ENCODE peak calls at places on chromosomes 16 and 17, in six cellular contexts. E is H9, X is neuronal stem cell, O is H1, S is IMR-90, K is mesenchymal stem cell. G is an unnamed sample.

GRCh38 chr17:65633988-65634387 is 72.5 kb upstream of the AXIN2 start:
- DNase-seq in E (no peak), X (no peak), O (no peak), S (no peak), K (no peak), G (no peak)

GRCh38 chr17:53122966-53123365 is 699.8 kb upstream of the KIF2B start:
- DNase-seq in E (no peak), X (no peak), O (no peak), S (no peak), K (no peak), G (no peak)

GRCh38 chr17:50128441-50129302 is 1.3 kb downstream of the SAMD14 start:
- DNase-seq in E (peak), X (no peak), O (no peak), S (peak), K (peak), G (no peak)

GRCh38 chr16:22614271-22614947 is 103.7 kb downstream of the NPIPB5 start:
- DNase-seq in E (no peak), X (no peak), O (no peak), S (no peak), K (no peak), G (no peak)

GRCh38 chr17:43560461-43561427 is 14.6 kb upstream of the ETV4 start:
- DNase-seq in E (no peak), X (no peak), O (no peak), S (no peak), K (no peak), G (no peak)

GRCh38 chr17:81120149-81120484 is 45.2 kb upstream of the PVALEF start:
- DNase-seq in E (no peak), X (no peak), O (no peak), S (no peak), K (no peak), G (no peak)

GRCh38 chr17:66190738-66191606 is 961 bp downstream of the CEP112 start:
- DNase-seq in E (no peak), X (no peak), O (no peak), S (peak), K (peak), G (no peak)

GRCh38 chr17:79632432-79632735 is 21.5 kb upstream of the RBFOX3 start:
- DNase-seq in E (peak), X (no peak), O (no peak), S (no peak), K (no peak), G (no peak)

GRCh38 chr16:50879873-50880695 is 138.2 kb downstream of the CYLD start:
- DNase-seq in E (peak), X (peak), O (no peak), S (no peak), K (no peak), G (peak)

GRCh38 chr16:20906225-20906870 is 5.8 kb downstream of the LYRM1 start:
- DNase-seq in E (no peak), X (no peak), O (no peak), S (peak), K (peak), G (no peak)

DNA sequence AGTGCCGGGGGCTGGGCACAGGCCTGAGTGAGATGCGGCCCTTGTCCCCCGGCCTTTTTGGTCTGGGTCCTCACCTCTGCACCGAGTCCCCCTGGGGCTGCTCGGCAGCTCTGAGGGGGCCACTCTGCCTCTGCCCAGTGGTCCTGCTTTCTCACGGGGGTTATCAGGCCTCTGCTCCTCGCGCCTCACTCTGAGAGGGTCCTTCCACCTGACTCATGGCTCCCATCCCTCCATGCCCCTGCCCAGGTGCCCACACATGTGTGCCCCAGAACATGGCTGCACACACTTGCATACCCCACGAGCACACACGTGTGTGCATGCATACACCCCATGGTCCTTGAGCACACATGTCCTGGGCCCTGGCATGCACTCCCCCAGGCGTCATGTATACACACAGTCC is 53.7 kb downstream of the CMIP start:
- DNase-seq in E (no peak), X (no peak), O (no peak), S (no peak), K (no peak), G (no peak)
- H4K91ac ChIP-seq in E (no peak), X (peak), O (no peak), S (no peak), K (no peak), G (no peak)

GRCh38 chr16:27773344-27773743 is 223.4 kb downstream of the KATNIP start:
- DNase-seq in E (no peak), X (no peak), O (no peak), S (no peak), K (no peak), G (no peak)

GRCh38 chr16:27770271-27771196 is 220.6 kb downstream of the KATNIP start:
- DNase-seq in E (no peak), X (no peak), O (no peak), S (no peak), K (no peak), G (no peak)

GRCh38 chr16:27771201-27771910 is 221.4 kb downstream of the KATNIP start:
- DNase-seq in E (no peak), X (no peak), O (no peak), S (no peak), K (no peak), G (no peak)

GRCh38 chr16:27774779-27775178 is 224.8 kb downstream of the KATNIP start:
- DNase-seq in E (no peak), X (no peak), O (no peak), S (no peak), K (no peak), G (no peak)

DNA sequence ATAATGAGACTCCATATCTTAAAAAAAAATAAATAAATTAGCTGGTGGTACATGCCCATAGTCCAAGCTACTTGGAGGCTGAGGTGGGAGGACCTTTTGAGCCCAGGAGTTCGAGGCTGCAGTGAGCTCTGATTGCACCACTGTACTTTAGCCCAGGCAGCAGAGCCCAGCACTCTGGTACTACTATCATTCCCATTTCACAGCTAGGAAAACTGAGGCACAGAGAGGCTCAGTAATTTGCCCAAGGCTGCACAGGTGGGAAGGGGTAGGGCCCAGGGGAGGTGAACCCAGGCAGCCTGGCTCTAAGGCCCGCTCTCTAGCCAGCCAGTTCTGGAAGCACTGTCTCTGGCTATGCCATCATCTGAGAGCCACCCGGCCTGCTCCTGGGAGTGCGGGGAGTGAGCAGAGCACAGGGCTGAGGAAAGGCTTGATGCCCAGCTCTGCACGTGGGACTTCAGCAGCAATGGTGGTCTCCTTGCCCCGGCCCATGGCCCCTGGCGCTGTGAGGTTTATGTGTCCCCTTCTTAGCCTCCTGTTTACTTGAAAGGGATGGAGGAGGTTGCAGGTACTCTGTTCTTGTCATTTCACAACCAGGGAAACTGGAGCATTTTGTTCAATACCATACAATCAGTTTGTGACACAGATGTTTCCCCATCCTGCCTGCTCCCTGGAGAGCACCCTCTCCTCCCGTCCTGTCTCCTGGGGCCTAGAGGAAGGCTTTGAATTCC is 222.3 kb downstream of the KATNIP start:
- DNase-seq in E (no peak), X (no peak), O (no peak), S (no peak), K (no peak), G (no peak)
- H4K91ac ChIP-seq in E (no peak), X (no peak), O (no peak), S (no peak), K (no peak), G (no peak)

GRCh38 chr16:71242601-71243000 is 12.1 kb upstream of the HYDIN start:
- DNase-seq in E (no peak), X (no peak), O (no peak), S (no peak), K (no peak), G (no peak)
- H4K91ac ChIP-seq in E (no peak), X (no peak), O (no peak), S (no peak), K (no peak), G (no peak)

GRCh38 chr16:89732142-89732917 is 11.0 kb downstream of the ZNF276 start:
- DNase-seq in E (no peak), X (no peak), O (no peak), S (no peak), K (no peak), G (no peak)
- H4K91ac ChIP-seq in E (no peak), X (no peak), O (no peak), S (no peak), K (no peak), G (no peak)

GRCh38 chr16:57145046-57145963 is 40.5 kb downstream of the PSME3IP1 start:
- DNase-seq in E (peak), X (no peak), O (no peak), S (no peak), K (no peak), G (no peak)

GRCh38 chr16:57140866-57141668 is 44.8 kb downstream of the PSME3IP1 start:
- DNase-seq in E (peak), X (no peak), O (no peak), S (no peak), K (no peak), G (no peak)

GRCh38 chr16:57144027-57144426 is 41.8 kb downstream of the PSME3IP1 start:
- DNase-seq in E (no peak), X (no peak), O (no peak), S (no peak), K (no peak), G (no peak)

GRCh38 chr16:57143125-57143965 is 42.5 kb downstream of the PSME3IP1 start:
- DNase-seq in E (no peak), X (no peak), O (no peak), S (no peak), K (no peak), G (no peak)

GRCh38 chr16:57141822-57142631 is 43.8 kb downstream of the PSME3IP1 start:
- DNase-seq in E (no peak), X (no peak), O (no peak), S (no peak), K (no peak), G (no peak)
- H4K91ac ChIP-seq in E (no peak), X (no peak), O (no peak), S (no peak), K (no peak), G (no peak)

DNA sequence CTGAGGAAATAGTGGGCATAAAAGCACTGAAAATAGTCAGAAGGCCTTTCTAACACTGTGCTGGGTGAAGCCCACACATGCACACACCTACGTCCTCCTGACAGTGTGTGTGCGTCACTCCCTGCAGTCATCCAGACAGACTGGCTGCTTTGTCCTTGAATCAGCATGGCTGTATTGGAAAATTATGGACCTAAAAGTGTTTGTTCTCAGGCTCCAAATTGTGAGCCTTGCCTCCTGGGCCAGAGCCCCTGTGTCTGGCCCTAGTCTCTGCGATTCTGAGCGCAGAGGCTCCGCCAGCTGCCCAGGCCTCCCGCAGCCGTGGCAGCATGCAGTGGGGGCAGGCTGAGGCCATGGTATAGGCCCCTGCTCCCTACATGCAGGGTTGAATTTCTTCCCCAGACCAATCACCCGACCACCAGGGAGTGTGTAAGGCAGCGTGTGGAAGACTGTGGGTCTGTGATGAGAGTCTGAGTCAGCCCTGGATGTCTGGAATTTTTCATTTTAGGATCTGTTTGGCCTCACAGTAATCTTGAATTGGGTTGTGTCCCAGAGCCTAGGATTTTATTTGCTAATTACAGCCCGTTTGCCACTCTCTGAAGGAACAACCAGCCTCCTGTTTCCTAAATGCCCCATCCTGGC is 166.8 kb downstream of the LGALS9B start:
- DNase-seq in E (no peak), X (no peak), O (no peak), S (peak), K (peak), G (peak)
- H4K91ac ChIP-seq in E (no peak), X (no peak), O (no peak), S (peak), K (peak), G (no peak)

GRCh38 chr17:72743037-72743467 is 349.4 kb downstream of the SLC39A11 start:
- DNase-seq in E (peak), X (no peak), O (peak), S (no peak), K (no peak), G (no peak)
- H4K91ac ChIP-seq in E (no peak), X (no peak), O (no peak), S (no peak), K (no peak), G (no peak)

DNA sequence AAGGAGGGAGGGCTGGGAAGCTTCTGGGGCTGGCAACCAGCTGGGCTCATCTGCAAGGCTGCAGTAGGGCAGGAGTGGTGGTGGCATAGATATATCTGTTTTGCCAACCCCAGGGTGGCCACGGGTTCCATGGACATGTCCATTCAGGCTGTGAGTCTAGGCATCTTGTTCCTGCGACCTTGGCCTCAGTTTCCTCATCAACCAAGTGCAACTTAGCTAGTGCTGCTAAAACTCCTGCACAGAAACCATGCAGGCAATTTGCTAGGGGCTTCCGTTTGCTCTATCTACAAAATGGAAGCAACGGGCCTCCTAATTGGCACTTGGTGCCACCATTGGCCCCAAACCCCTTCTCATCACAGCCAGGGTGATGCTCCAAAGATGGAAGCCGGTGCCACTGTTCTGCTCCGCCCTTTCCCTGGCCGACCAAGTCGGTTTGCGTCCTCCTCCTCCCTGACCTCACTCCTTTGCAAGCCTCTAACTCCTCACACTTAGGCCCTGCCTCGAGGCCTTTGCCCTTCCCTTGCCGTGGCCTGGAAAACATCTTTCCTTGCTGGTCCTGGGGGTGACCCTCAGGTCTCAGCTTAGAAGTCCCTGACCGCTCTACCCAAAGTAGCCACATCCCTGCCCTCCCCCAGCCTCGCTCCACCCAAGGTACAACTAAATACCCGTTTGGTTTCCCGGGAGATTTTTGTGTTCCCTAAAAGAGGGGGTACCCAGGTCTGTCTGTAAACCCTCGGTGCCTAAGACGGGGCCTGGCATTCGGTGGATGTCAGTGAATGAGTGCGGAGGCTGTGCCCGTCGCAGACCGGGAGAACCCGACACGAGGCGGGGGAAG is 1.2 kb downstream of the SREBF1 start:
- DNase-seq in E (no peak), X (no peak), O (no peak), S (no peak), K (no peak), G (peak)
- H4K91ac ChIP-seq in E (no peak), X (peak), O (peak), S (peak), K (peak), G (peak)

G was measured in trophoblast cell.